ENCODE peak calls at places on chromosomes 1 and 21, in nine cellular contexts. D is brain microvascular endothelial cell; G is MM.1S; U is K562; S is prostate gland; Z is Panc1; X is activated CD8-positive, alpha-beta T cell treated with anti-CD3 and anti-CD28 coated beads for 36 hours; N is progenitor cell of endocrine pancreas; W is foreskin fibroblast. Q is an unnamed sample.

GRCh38 chr1:92583821-92584760 is 97.4 kb upstream of the GFI1 start:
- DNase-seq in Z (no peak), S (no peak), X (peak; percentile 27), N (no peak), D (peak; percentile 43), G (no peak), W (peak; percentile 42), U (no peak), Q (peak; percentile 27)

GRCh38 chr1:151542710-151543129 is 2.6 kb downstream of the TUFT1 start:
- DNase-seq in X (no peak), Z (no peak), D (peak; percentile 33), S (peak; percentile 58), G (peak; percentile 5), N (no peak), W (peak; percentile 85), U (no peak), Q (no peak)

GRCh38 chr1:214581785-214582184 is 21.2 kb upstream of the CENPF start:
- DNase-seq in G (no peak), S (no peak), D (peak; percentile 43), U (no peak), N (no peak), W (peak; percentile 90), Z (peak; percentile 64), X (peak; percentile 9), Q (no peak)

GRCh38 chr1:71828431-71829012 is 453.8 kb downstream of the NEGR1 start:
- DNase-seq in S (no peak), G (no peak), W (no peak), D (no peak), N (no peak), X (no peak), U (no peak), Z (no peak), Q (no peak)

GRCh38 chr1:52927219-52928082 is at the start of gene SCP2:
- DNase-seq in G (peak; percentile 81), Z (no peak), D (peak; percentile 47), X (peak; percentile 78), U (peak; percentile 89), N (peak; percentile 59), W (peak; percentile 66), S (peak; percentile 83), Q (peak; percentile 89)

GRCh38 chr1:68497358-68497698 is 446 bp upstream of the DEPDC1 start:
- DNase-seq in G (no peak), N (no peak), S (no peak), X (no peak), U (no peak), W (no peak), D (no peak), Z (no peak), Q (peak; percentile 25)

GRCh38 chr1:91007092-91007491 is 14.7 kb downstream of the ZNF644 start:
- DNase-seq in W (no peak), S (no peak), X (no peak), U (no peak), D (no peak), G (no peak), Z (no peak), N (no peak), Q (no peak)

GRCh38 chr21:41432567-41433460 is 6.8 kb downstream of the MX1 start:
- DNase-seq in S (no peak), X (no peak), U (no peak), W (no peak), N (no peak), D (no peak), Z (no peak), G (no peak), Q (no peak)

GRCh38 chr1:23202263-23202749 is 15.0 kb downstream of the HTR1D start:
- DNase-seq in X (no peak), W (peak; percentile 47), D (no peak), Z (no peak), U (no peak), G (peak; percentile 40), N (no peak), S (no peak), Q (no peak)

GRCh38 chr1:246526915-246527314 is 19.8 kb upstream of the SMYD3 start:
- DNase-seq in G (no peak), Z (no peak), N (no peak), U (no peak), S (no peak), D (no peak), X (no peak), W (no peak), Q (no peak)

GRCh38 chr1:18882511-18882910 is 19.8 kb downstream of the ALDH4A1 start:
- DNase-seq in W (peak; percentile 65), S (no peak), D (no peak), U (no peak), Z (no peak), N (no peak), G (no peak), X (no peak), Q (no peak)

GRCh38 chr1:58397187-58397820 is 149.2 kb downstream of the OMA1 start:
- DNase-seq in D (peak; percentile 75), X (no peak), W (peak; percentile 79), N (no peak), U (no peak), G (no peak), S (no peak), Z (no peak), Q (no peak)

GRCh38 chr1:198072177-198072576 is 84.6 kb upstream of the NEK7 start:
- DNase-seq in D (peak; percentile 7), N (no peak), X (no peak), G (no peak), U (no peak), Z (no peak), W (no peak), S (no peak), Q (no peak)
- TF ChIP-seq CTCF in D (peak; percentile 21), N (no peak), X (no peak), G (peak; percentile 15), U (no peak), Z (peak; percentile 43), W (peak; percentile 5), S (no peak), Q (no peak)

DNA sequence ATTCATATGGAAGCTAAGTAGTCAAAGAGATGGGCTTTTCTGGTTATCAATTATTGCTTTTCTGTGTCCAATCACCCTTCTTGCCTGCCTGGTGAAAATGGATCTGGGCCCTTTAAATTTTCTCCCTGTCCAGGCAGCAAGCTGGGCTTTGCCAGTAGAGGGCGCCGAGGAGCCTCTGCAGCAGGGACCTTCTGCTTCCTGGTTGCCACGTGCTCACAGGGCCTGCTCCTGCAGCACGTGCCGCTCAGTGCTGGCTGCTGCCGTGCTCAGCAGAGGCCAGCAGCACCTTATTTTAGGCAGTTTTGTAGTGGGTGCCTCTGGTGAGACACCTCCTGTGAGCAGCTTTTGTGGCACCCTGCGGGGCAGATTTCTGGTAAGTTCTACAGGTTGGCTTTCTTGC is 4.0 kb downstream of the ACTL8 start:
- DNase-seq in U (peak; percentile 45), S (no peak), N (no peak), X (peak; percentile 12), Z (no peak), D (no peak), G (peak; percentile 27), W (no peak), Q (no peak)
- TF ChIP-seq CTCF in U (peak; percentile 66), S (no peak), N (peak; percentile 20), X (no peak), Z (no peak), D (peak; percentile 50), G (peak; percentile 46), W (peak; percentile 13), Q (peak; percentile 6)

GRCh38 chr1:182404764-182405163 is 4.3 kb upstream of the TEDDM1 start:
- DNase-seq in S (no peak), U (peak; percentile 35), X (no peak), N (no peak), D (no peak), G (no peak), W (no peak), Z (no peak), Q (no peak)
- TF ChIP-seq CTCF in S (no peak), U (peak; percentile 38), X (no peak), N (no peak), D (no peak), G (peak; percentile 23), W (no peak), Z (peak; percentile 7), Q (no peak)

GRCh38 chr1:32817815-32818786 is 648 bp downstream of the S100PBP start:
- DNase-seq in X (peak; percentile 53), D (no peak), U (peak; percentile 83), W (peak; percentile 43), N (peak; percentile 54), S (peak; percentile 74), G (peak; percentile 64), Z (no peak), Q (no peak)

GRCh38 chr1:32818804-32819541 is 1.5 kb downstream of the S100PBP start:
- DNase-seq in X (peak; percentile 55), G (peak; percentile 92), W (no peak), Z (no peak), U (no peak), D (no peak), S (no peak), N (no peak), Q (peak; percentile 71)

GRCh38 chr1:32813941-32814739 is 3.0 kb downstream of the YARS1 start:
- DNase-seq in S (no peak), U (no peak), D (peak; percentile 56), G (no peak), Z (no peak), N (no peak), W (peak; percentile 32), X (no peak), Q (no peak)

GRCh38 chr1:32816676-32817158 is 441 bp downstream of the YARS1 start:
- DNase-seq in U (peak; percentile 62), Z (no peak), S (no peak), W (peak; percentile 9), N (no peak), G (no peak), D (peak; percentile 22), X (no peak), Q (peak; percentile 25)

GRCh38 chr1:32817159-32817814 is at the start of the genes S100PBP and YARS1:
- DNase-seq in W (peak; percentile 99), X (peak; percentile 100), S (peak; percentile 99), G (peak; percentile 98), N (peak; percentile 100), Z (peak; percentile 92), D (peak; percentile 99), U (peak; percentile 99), Q (peak; percentile 97)
- TF ChIP-seq CTCF in W (no peak), X (no peak), S (no peak), G (no peak), N (no peak), Z (no peak), D (no peak), U (no peak), Q (no peak)

GRCh38 chr1:30888975-30889374 is 19.6 kb downstream of the SDC3 start:
- DNase-seq in S (no peak), Z (no peak), U (no peak), G (no peak), D (no peak), X (no peak), N (no peak), W (no peak), Q (no peak)
- TF ChIP-seq CTCF in S (no peak), Z (no peak), U (no peak), G (no peak), D (no peak), X (no peak), N (no peak), W (no peak), Q (no peak)